ENCODE peak calls at places on chromosomes 4 and X, in five cellular contexts. One of them, this sample, is unnamed.

GRCh38 chrX:85630901-85631300 is 251.4 kb upstream of the POF1B start:
- DNase-seq in left cardiac atrium: no peak
- DNase-seq in activated naive CD4-positive, alpha-beta T cell: no peak
- DNase-seq in T-helper 2 cell: no peak
- DNase-seq in Jurkat, Clone E6-1: no peak
- DNase-seq in this sample: no peak

GRCh38 chrX:20333672-20334071 is 67.0 kb upstream of the RPS6KA3 start:
- DNase-seq in activated naive CD4-positive, alpha-beta T cell: no peak
- DNase-seq in T-helper 2 cell: no peak
- DNase-seq in left cardiac atrium: no peak
- DNase-seq in Jurkat, Clone E6-1: no peak
- DNase-seq in this sample: no peak

GRCh38 chr4:108337923-108338322 is 169.2 kb upstream of the LEF1 start:
- DNase-seq in activated naive CD4-positive, alpha-beta T cell: no peak
- DNase-seq in left cardiac atrium: no peak
- DNase-seq in T-helper 2 cell: no peak
- DNase-seq in Jurkat, Clone E6-1: no peak
- DNase-seq in this sample: no peak

GRCh38 chr4:3683077-3683743 is 83.0 kb upstream of the ADRA2C start:
- DNase-seq in T-helper 2 cell: no peak
- DNase-seq in Jurkat, Clone E6-1: no peak
- DNase-seq in left cardiac atrium: no peak
- DNase-seq in activated naive CD4-positive, alpha-beta T cell: no peak
- DNase-seq in this sample: peak; percentile 55

GRCh38 chrX:123493857-123494256 is 239.0 kb downstream of the THOC2 start:
- DNase-seq in activated naive CD4-positive, alpha-beta T cell: no peak
- DNase-seq in T-helper 2 cell: no peak
- DNase-seq in left cardiac atrium: no peak
- DNase-seq in Jurkat, Clone E6-1: no peak
- DNase-seq in this sample: no peak

GRCh38 chrX:41108007-41108683 is 22.9 kb downstream of the USP9X start:
- DNase-seq in activated naive CD4-positive, alpha-beta T cell: no peak
- DNase-seq in Jurkat, Clone E6-1: no peak
- DNase-seq in left cardiac atrium: no peak
- DNase-seq in T-helper 2 cell: no peak
- DNase-seq in this sample: no peak

GRCh38 chr4:161936625-161937133 is 227.1 kb downstream of the FSTL5 start:
- DNase-seq in Jurkat, Clone E6-1: no peak
- DNase-seq in T-helper 2 cell: no peak
- DNase-seq in left cardiac atrium: no peak
- DNase-seq in activated naive CD4-positive, alpha-beta T cell: no peak
- DNase-seq in this sample: no peak

GRCh38 chr4:4492161-4492847 is 49.5 kb downstream of the STX18 start:
- DNase-seq in left cardiac atrium: no peak
- DNase-seq in Jurkat, Clone E6-1: no peak
- DNase-seq in activated naive CD4-positive, alpha-beta T cell: no peak
- DNase-seq in T-helper 2 cell: no peak
- DNase-seq in this sample: no peak

GRCh38 chr4:39104255-39104654 is 42.2 kb downstream of the KLHL5 start:
- DNase-seq in left cardiac atrium: no peak
- DNase-seq in activated naive CD4-positive, alpha-beta T cell: no peak
- DNase-seq in T-helper 2 cell: no peak
- DNase-seq in Jurkat, Clone E6-1: no peak
- DNase-seq in this sample: no peak

GRCh38 chr4:145154573-145154972 is 25.8 kb downstream of the OTUD4 start:
- DNase-seq in Jurkat, Clone E6-1: no peak
- DNase-seq in T-helper 2 cell: no peak
- DNase-seq in left cardiac atrium: no peak
- DNase-seq in activated naive CD4-positive, alpha-beta T cell: no peak
- DNase-seq in this sample: no peak

GRCh38 chr4:146054676-146055075 is 116.1 kb upstream of the ZNF827 start:
- DNase-seq in T-helper 2 cell: no peak
- DNase-seq in Jurkat, Clone E6-1: no peak
- DNase-seq in activated naive CD4-positive, alpha-beta T cell: no peak
- DNase-seq in left cardiac atrium: no peak
- DNase-seq in this sample: no peak

GRCh38 chr4:149841686-149842085 is 26.0 kb upstream of the IQCM start:
- DNase-seq in T-helper 2 cell: no peak
- DNase-seq in activated naive CD4-positive, alpha-beta T cell: no peak
- DNase-seq in Jurkat, Clone E6-1: no peak
- DNase-seq in left cardiac atrium: no peak
- DNase-seq in this sample: no peak

GRCh38 chrX:137916090-137916746 is 350.3 kb downstream of the ZIC3 start:
- DNase-seq in activated naive CD4-positive, alpha-beta T cell: no peak
- DNase-seq in left cardiac atrium: no peak
- DNase-seq in T-helper 2 cell: no peak
- DNase-seq in Jurkat, Clone E6-1: no peak
- DNase-seq in this sample: no peak

GRCh38 chrX:68462197-68462596 is 28.9 kb upstream of the OPHN1 start:
- DNase-seq in activated naive CD4-positive, alpha-beta T cell: no peak
- DNase-seq in Jurkat, Clone E6-1: no peak
- DNase-seq in T-helper 2 cell: no peak
- DNase-seq in left cardiac atrium: no peak
- DNase-seq in this sample: no peak

GRCh38 chr4:110596431-110596830 is 26.4 kb downstream of the PITX2 start:
- DNase-seq in T-helper 2 cell: no peak
- DNase-seq in left cardiac atrium: no peak
- DNase-seq in Jurkat, Clone E6-1: no peak
- DNase-seq in activated naive CD4-positive, alpha-beta T cell: no peak
- DNase-seq in this sample: no peak

GRCh38 chr4:40685300-40685699 is 55.6 kb upstream of the RBM47 start:
- DNase-seq in Jurkat, Clone E6-1: no peak
- DNase-seq in T-helper 2 cell: no peak
- DNase-seq in activated naive CD4-positive, alpha-beta T cell: no peak
- DNase-seq in left cardiac atrium: no peak
- DNase-seq in this sample: no peak

GRCh38 chr4:16582526-16582925 is 315.9 kb downstream of the LDB2 start:
- DNase-seq in activated naive CD4-positive, alpha-beta T cell: no peak
- DNase-seq in Jurkat, Clone E6-1: no peak
- DNase-seq in left cardiac atrium: no peak
- DNase-seq in T-helper 2 cell: no peak
- DNase-seq in this sample: no peak

GRCh38 chrX:107541244-107541643 is 87.1 kb upstream of the PRPS1 start:
- DNase-seq in activated naive CD4-positive, alpha-beta T cell: no peak
- DNase-seq in left cardiac atrium: no peak
- DNase-seq in T-helper 2 cell: no peak
- DNase-seq in Jurkat, Clone E6-1: no peak
- DNase-seq in this sample: no peak

This sample was measured in Right ventricle myocardium inferior.